ENCODE peak calls at places on chromosomes 2 and 18, in eight cellular contexts. U is OCI-LY7, V is GM23338, I is PC-3, P is HCT116, S is GM23248, T is hepatocyte, Q is neural progenitor cell. W is an unnamed sample.
A peak's percentile ranks its signal among the peaks of the same experiment; 100 is the strongest.

GRCh38 chr2:149817206-149817605 is 229.6 kb upstream of the MMADHC start:
- DNase-seq in U (no peak), V (no peak), T (no peak), S (peak; percentile 32), Q (no peak), P (no peak), I (no peak), W (no peak)

GRCh38 chr2:212005077-212005671 is 533.4 kb downstream of the ERBB4 start:
- DNase-seq in V (peak; percentile 73), Q (peak; percentile 58), S (peak; percentile 51), P (peak; percentile 57), I (peak; percentile 68), U (peak; percentile 41), T (peak; percentile 64), W (peak; percentile 32)

GRCh38 chr2:36511858-36512630 is 85.9 kb downstream of the FEZ2 start:
- DNase-seq in S (peak; percentile 61), V (no peak), I (no peak), T (peak; percentile 21), U (no peak), Q (no peak), P (no peak), W (peak; percentile 78)

GRCh38 chr2:168717790-168718502 is 84.5 kb upstream of the NOSTRIN start:
- DNase-seq in U (no peak), Q (no peak), T (no peak), S (no peak), P (no peak), I (no peak), V (no peak), W (no peak)

GRCh38 chr2:85760872-85761271 is 7.1 kb downstream of the ATOH8 start:
- DNase-seq in Q (no peak), P (no peak), T (no peak), S (no peak), U (no peak), I (no peak), V (no peak), W (no peak)

GRCh38 chr2:202408546-202409140 is 32.5 kb downstream of the BMPR2 start:
- DNase-seq in S (no peak), U (no peak), T (no peak), V (no peak), I (no peak), P (no peak), Q (no peak), W (no peak)

GRCh38 chr2:101638817-101639605 is 58.5 kb upstream of the MAP4K4 start:
- DNase-seq in S (no peak), I (no peak), Q (no peak), U (no peak), T (no peak), V (no peak), P (no peak), W (no peak)

GRCh38 chr2:224807153-224807964 is 91.2 kb upstream of the CCDC195 start:
- DNase-seq in I (peak; percentile 28), V (peak; percentile 5), P (no peak), Q (no peak), T (no peak), S (no peak), U (no peak), W (no peak)

GRCh38 chr2:241320394-241320793 is 4.7 kb downstream of the SEPTIN2 start:
- DNase-seq in P (no peak), T (no peak), Q (no peak), U (no peak), I (no peak), S (no peak), V (no peak), W (no peak)

GRCh38 chr2:67502346-67503065 is 105.4 kb downstream of the ETAA1 start:
- DNase-seq in V (no peak), S (no peak), P (no peak), T (no peak), Q (no peak), I (no peak), U (no peak), W (no peak)

GRCh38 chr2:179559108-179559806 is 294.6 kb upstream of the SESTD1 start:
- DNase-seq in U (no peak), Q (no peak), I (no peak), T (no peak), S (no peak), V (no peak), P (no peak), W (no peak)

GRCh38 chr2:121387591-121388325 is 102.8 kb upstream of the TFCP2L1 start:
- DNase-seq in U (no peak), I (no peak), V (no peak), S (peak; percentile 11), Q (no peak), P (no peak), T (no peak), W (no peak)

GRCh38 chr2:43228341-43228751 is 1.9 kb upstream of the ZFP36L2 start:
- DNase-seq in I (no peak), U (peak; percentile 33), S (peak; percentile 18), P (no peak), T (no peak), Q (no peak), V (no peak), W (peak; percentile 35)

GRCh38 chr2:98269274-98269673 is 77.0 kb upstream of the CNGA3 start:
- DNase-seq in I (peak; percentile 72), V (peak; percentile 86), T (peak; percentile 72), U (peak; percentile 62), P (peak; percentile 64), Q (peak; percentile 66), S (peak; percentile 73), W (peak; percentile 50)

GRCh38 chr2:11745613-11746375 is 638 bp upstream of the LPIN1 start:
- DNase-seq in I (no peak), S (no peak), V (no peak), P (no peak), T (no peak), Q (no peak), U (no peak), W (no peak)

GRCh38 chr2:160920791-160921303 is 239.4 kb upstream of the TANK start:
- DNase-seq in T (peak; percentile 55), S (peak; percentile 96), U (no peak), P (no peak), V (no peak), Q (no peak), I (no peak), W (no peak)

GRCh38 chr18:37538526-37539205 is 26.9 kb downstream of the CELF4 start:
- DNase-seq in S (no peak), U (no peak), P (no peak), Q (no peak), I (no peak), V (peak; percentile 41), T (no peak), W (no peak)

DNA sequence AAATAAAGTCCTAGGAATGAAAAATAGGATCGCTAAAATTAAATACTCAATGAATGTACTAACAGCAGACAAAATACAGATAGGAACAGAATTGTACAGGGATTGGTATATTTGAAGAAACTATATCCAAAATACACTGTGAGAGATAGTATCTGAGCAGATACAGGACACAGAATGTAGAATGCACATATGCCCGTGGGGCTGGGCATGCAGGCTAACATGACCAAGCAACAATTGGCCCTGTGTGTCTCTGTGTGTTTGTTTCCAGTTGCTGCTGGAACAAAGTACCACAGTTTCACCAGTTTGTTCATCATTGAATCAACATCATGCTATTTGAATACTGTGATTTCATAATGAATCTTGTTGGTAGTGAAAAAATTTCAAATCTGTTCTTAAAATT is 127.6 kb downstream of the PMAIP1 start:
- DNase-seq in U (no peak), Q (no peak), P (no peak), S (no peak), V (no peak), I (peak; percentile 71), T (no peak), W (no peak)
- TF ChIP-seq EZH2phosphoT487 in U (no peak), Q (no peak), P (no peak), S (no peak), V (no peak), I (no peak), T (no peak), W (no peak)

GRCh38 chr2:2233171-2233826 is 97.8 kb downstream of the MYT1L start:
- DNase-seq in I (no peak), P (no peak), T (no peak), Q (no peak), V (no peak), S (no peak), U (no peak), W (no peak)
- TF ChIP-seq EZH2phosphoT487 in I (no peak), P (no peak), T (no peak), Q (no peak), V (no peak), S (no peak), U (no peak), W (no peak)

DNA sequence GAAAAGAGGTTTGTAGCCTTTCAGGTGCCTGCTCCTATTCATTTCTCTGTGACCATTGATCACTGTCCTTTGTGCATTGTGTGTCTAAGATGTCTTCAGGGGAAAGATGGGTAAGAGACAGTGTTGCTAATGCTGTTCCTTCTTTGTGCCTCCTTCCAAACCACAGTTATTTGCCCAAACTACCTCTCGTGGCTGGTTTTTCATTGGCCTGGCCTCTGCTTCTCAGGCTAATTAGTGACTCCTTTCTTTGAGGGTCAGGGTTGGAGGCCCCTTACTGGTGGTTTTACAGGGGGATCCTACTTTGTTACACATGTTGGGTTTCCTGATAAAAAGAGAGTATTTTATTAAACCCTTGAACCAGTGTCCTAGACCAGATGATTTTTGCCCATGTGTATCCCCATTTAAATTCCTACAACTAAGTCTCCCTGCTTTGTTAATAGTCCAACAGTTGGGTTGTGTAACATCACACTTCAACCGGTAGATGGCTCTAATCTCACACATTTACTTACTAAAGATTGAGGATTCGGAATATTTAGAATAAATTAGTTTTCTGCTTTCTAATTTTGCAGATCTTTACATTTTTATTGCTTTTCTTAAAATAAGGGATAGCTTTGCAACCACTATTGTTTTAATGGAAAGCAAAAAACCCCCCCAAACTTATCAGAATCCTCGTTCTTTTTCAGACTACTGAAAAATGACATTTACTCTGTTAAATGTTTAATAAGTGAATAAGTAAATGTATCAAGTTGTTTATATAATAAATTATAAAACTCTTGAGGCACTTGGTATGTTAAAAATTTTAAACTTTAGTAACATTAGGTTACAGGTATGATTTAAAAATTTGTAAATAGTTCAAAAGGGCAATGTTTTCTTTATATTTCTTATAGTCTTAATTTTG is 2.4 kb downstream of the MARS2 start:
- DNase-seq in S (peak; percentile 80), P (peak; percentile 24), Q (peak; percentile 63), V (peak; percentile 69), T (peak; percentile 62), U (peak; percentile 62), I (peak; percentile 67), W (peak; percentile 56)
- TF ChIP-seq EZH2phosphoT487 in S (no peak), P (no peak), Q (no peak), V (no peak), T (no peak), U (no peak), I (no peak), W (no peak)

DNA sequence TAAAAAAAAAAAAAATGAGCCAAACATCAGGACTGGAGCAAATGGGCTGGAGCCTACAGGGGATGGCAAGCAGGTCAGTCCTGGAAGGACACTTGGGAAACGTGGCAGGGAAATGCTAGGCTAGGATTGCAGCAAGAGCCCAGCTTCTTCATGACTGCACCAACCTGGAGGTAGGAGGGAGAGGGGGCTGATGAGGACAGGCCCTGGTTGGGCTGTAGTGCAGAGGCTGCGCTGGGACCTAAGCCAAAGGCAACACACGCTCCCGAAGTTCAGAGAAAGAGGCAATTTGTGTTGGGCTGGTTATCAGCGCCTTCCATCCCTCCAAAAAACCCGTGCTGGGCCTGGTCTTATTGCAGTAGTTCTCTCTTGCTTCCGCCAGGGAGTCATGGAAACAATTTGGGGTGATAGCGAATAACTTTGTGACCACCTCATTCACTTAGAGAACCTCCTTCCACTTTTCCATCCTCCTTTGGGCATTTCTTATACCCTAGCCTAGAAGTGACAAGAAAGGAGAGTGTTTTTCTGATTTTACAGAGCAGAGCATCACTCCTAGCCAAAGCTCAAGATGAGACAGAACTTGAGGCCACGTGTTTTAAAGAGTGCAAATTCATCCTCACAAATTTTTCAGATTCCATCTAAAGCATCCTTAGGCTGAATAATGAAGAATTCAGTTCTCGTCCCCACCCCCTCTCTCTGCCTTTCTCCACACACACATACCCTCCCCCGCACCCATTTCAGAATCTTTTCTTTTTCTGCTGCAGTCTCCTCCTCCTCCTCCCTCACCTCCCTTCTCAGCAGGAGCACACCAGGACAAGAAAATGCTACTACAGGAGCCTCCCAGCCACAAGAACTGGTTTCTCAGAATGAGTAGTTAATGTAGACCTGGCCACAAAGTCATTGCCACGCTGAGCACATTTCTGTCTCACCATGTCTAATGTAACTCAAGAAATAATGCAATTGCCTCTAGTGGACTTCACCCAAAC is 82.6 kb upstream of the STPG4 start:
- DNase-seq in V (peak; percentile 82), I (no peak), U (no peak), Q (no peak), P (no peak), T (peak; percentile 6), S (peak; percentile 31), W (no peak)
- TF ChIP-seq EZH2phosphoT487 in V (no peak), I (no peak), U (no peak), Q (no peak), P (no peak), T (no peak), S (no peak), W (no peak)

W was measured in MM.1S.